ENCODE peak calls at places on chromosome 10, in ten cellular contexts. Z, S, F, X, A, R, M, T, G and N are unnamed samples.

GRCh38 chr10:95266674-95267095 is 24.1 kb downstream of the PDLIM1 start:
- DNase-seq in Z (no peak), S (no peak), F (no peak), X (no peak), A (no peak), R (no peak), M (peak), T (no peak), G (peak), N (no peak)

GRCh38 chr10:6504296-6504695 is 75.8 kb downstream of the PRKCQ start:
- DNase-seq in Z (no peak), S (no peak), F (no peak), X (no peak), A (no peak), R (no peak), M (no peak), T (no peak), G (no peak), N (no peak)

GRCh38 chr10:51783907-51784306 is 84.5 kb upstream of the CSTF2T start:
- DNase-seq in Z (no peak), S (no peak), F (no peak), X (no peak), A (no peak), R (no peak), M (no peak), T (no peak), G (no peak), N (no peak)

GRCh38 chr10:613217-613616 is 76.3 kb downstream of the DIP2C start:
- DNase-seq in Z (no peak), S (no peak), F (peak), X (no peak), A (no peak), R (no peak), M (no peak), T (no peak), G (no peak), N (no peak)

GRCh38 chr10:114930320-114930719 is 7.7 kb upstream of the TRUB1 start:
- DNase-seq in Z (no peak), S (no peak), F (no peak), X (no peak), A (no peak), R (no peak), M (peak), T (no peak), G (no peak), N (no peak)

GRCh38 chr10:87961314-87961713 is 97.9 kb downstream of the PTEN start:
- DNase-seq in Z (no peak), S (no peak), F (no peak), X (no peak), A (no peak), R (peak), M (peak), T (peak), G (peak), N (no peak)

GRCh38 chr10:670990-671389 is 18.5 kb downstream of the DIP2C start:
- DNase-seq in Z (no peak), S (no peak), F (no peak), X (no peak), A (no peak), R (no peak), M (no peak), T (no peak), G (no peak), N (no peak)

GRCh38 chr10:98047009-98047741 is 16.8 kb upstream of the CRTAC1 start:
- DNase-seq in Z (no peak), S (no peak), F (peak), X (peak), A (no peak), R (no peak), M (no peak), T (no peak), G (peak), N (no peak)

GRCh38 chr10:105586451-105587098 is 945.5 kb downstream of the SORCS3 start:
- DNase-seq in Z (no peak), S (no peak), F (no peak), X (no peak), A (no peak), R (peak), M (peak), T (no peak), G (no peak), N (no peak)

GRCh38 chr10:97534746-97535367 is 36.1 kb downstream of the UBTD1 start:
- DNase-seq in Z (no peak), S (no peak), F (no peak), X (peak), A (no peak), R (no peak), M (no peak), T (no peak), G (peak), N (no peak)

GRCh38 chr10:113041324-113041723 is 91.3 kb downstream of the TCF7L2 start:
- DNase-seq in Z (no peak), S (no peak), F (no peak), X (no peak), A (no peak), R (no peak), M (no peak), T (no peak), G (no peak), N (no peak)

GRCh38 chr10:21961847-21962246 is 41.7 kb downstream of the DNAJC1 start:
- DNase-seq in Z (no peak), S (no peak), F (no peak), X (no peak), A (no peak), R (no peak), M (no peak), T (no peak), G (peak), N (no peak)

GRCh38 chr10:32629910-32630309 is 184.0 kb downstream of the CCDC7 start:
- DNase-seq in Z (no peak), S (no peak), F (no peak), X (no peak), A (no peak), R (no peak), M (no peak), T (no peak), G (no peak), N (no peak)

GRCh38 chr10:43872644-43873043 is 224.0 kb upstream of the ZNF32 start:
- DNase-seq in Z (no peak), S (no peak), F (no peak), X (no peak), A (no peak), R (no peak), M (no peak), T (no peak), G (no peak), N (no peak)

GRCh38 chr10:77787440-77787839 is 139.1 kb downstream of the DLG5 start:
- DNase-seq in Z (no peak), S (no peak), F (no peak), X (no peak), A (no peak), R (no peak), M (no peak), T (no peak), G (no peak), N (no peak)

GRCh38 chr10:110834622-110835219 is 37.0 kb upstream of the PDCD4 start:
- DNase-seq in Z (no peak), S (no peak), F (peak), X (no peak), A (peak), R (no peak), M (peak), T (no peak), G (peak), N (no peak)

GRCh38 chr10:59907918-59908807 is 1.8 kb upstream of the CCDC6 start:
- DNase-seq in Z (peak), S (peak), F (peak), X (peak), A (no peak), R (peak), M (peak), T (peak), G (peak), N (no peak)

GRCh38 chr10:90832111-90832510 is 25.7 kb downstream of the HTR7 start:
- DNase-seq in Z (no peak), S (no peak), F (no peak), X (no peak), A (no peak), R (no peak), M (no peak), T (no peak), G (no peak), N (no peak)

GRCh38 chr10:102231357-102232318 is 5.5 kb downstream of the ELOVL3 start:
- DNase-seq in Z (peak), S (peak), F (peak), X (no peak), A (no peak), R (no peak), M (no peak), T (no peak), G (no peak), N (peak)

GRCh38 chr10:124717358-124717757 is 26.8 kb downstream of the FAM53B start:
- DNase-seq in Z (no peak), S (no peak), F (no peak), X (no peak), A (no peak), R (no peak), M (no peak), T (no peak), G (no peak), N (no peak)

GRCh38 chr10:74223755-74224530 is 72.9 kb downstream of the ADK start:
- DNase-seq in Z (no peak), S (no peak), F (no peak), X (no peak), A (no peak), R (peak), M (peak), T (peak), G (peak), N (no peak)

GRCh38 chr10:22931948-22932347 is 4.1 kb downstream of the ARMC3 start:
- DNase-seq in Z (no peak), S (no peak), F (no peak), X (no peak), A (no peak), R (peak), M (peak), T (no peak), G (peak), N (no peak)

GRCh38 chr10:98675902-98676301 is 229.2 kb upstream of the HPS1 start:
- DNase-seq in Z (no peak), S (no peak), F (no peak), X (no peak), A (no peak), R (no peak), M (no peak), T (no peak), G (no peak), N (no peak)

GRCh38 chr10:70564113-70564725 is 38.3 kb downstream of the PRF1 start:
- DNase-seq in Z (no peak), S (no peak), F (no peak), X (no peak), A (no peak), R (no peak), M (no peak), T (no peak), G (no peak), N (no peak)

GRCh38 chr10:126702181-126702580 is 31.7 kb upstream of the C10orf90 start:
- DNase-seq in Z (no peak), S (no peak), F (no peak), X (no peak), A (no peak), R (no peak), M (peak), T (peak), G (no peak), N (no peak)